ENCODE peak calls at places on chromosome 12, in five cellular contexts. B is HuH-7.5; D is mesendoderm; G is NCI-H2081; E is activated naive CD4-positive, alpha-beta T cell treated with Interleukin-2 at 50 U/mL for 16 hours. M is an unnamed sample.

GRCh38 chr12:111363578-111363977 is 5.3 kb downstream of the PHETA1 start:
- DNase-seq in E (no peak), D (peak), G (no peak), B (no peak), M (peak)

GRCh38 chr12:6592087-6592486 is 15.1 kb downstream of the CHD4 start:
- DNase-seq in B (no peak), D (no peak), G (no peak), E (no peak), M (no peak)

GRCh38 chr12:17062296-17063061 is 456.5 kb upstream of the LMO3 start:
- DNase-seq in E (no peak), G (peak), D (no peak), B (no peak), M (no peak)

GRCh38 chr12:13102481-13103195 is 829 bp downstream of the GSG1 start:
- DNase-seq in G (no peak), D (no peak), B (no peak), E (no peak), M (no peak)

GRCh38 chr12:128637616-128638606 is 185.8 kb downstream of the SLC15A4 start:
- DNase-seq in B (no peak), D (no peak), E (no peak), G (no peak), M (no peak)

GRCh38 chr12:117900561-117900960 is 68.2 kb downstream of the KSR2 start:
- DNase-seq in D (no peak), G (no peak), E (no peak), B (no peak), M (no peak)

GRCh38 chr12:1360812-1361211 is 233.6 kb downstream of the FBXL14 start:
- DNase-seq in E (no peak), D (peak), B (no peak), G (no peak), M (no peak)

GRCh38 chr12:121165316-121165715 is 32.6 kb downstream of the P2RX7 start:
- DNase-seq in B (no peak), D (no peak), E (no peak), G (no peak), M (no peak)

GRCh38 chr12:89870413-89871184 is 162.0 kb upstream of the ATP2B1 start:
- DNase-seq in B (no peak), D (no peak), E (no peak), G (no peak), M (no peak)

GRCh38 chr12:54581412-54581811 is 7.0 kb downstream of the PPP1R1A start:
- DNase-seq in D (no peak), E (no peak), G (no peak), B (no peak), M (no peak)

GRCh38 chr12:122090759-122091535 is 12.4 kb downstream of the MLXIP start:
- DNase-seq in E (no peak), G (no peak), B (no peak), D (no peak), M (no peak)

GRCh38 chr12:113846275-113846674 is 119.8 kb downstream of the RBM19 start:
- DNase-seq in E (no peak), G (no peak), D (peak), B (no peak), M (peak)